ENCODE peak calls at places on chromosomes 4 and X, in five cellular contexts. One of them, this sample, is unnamed.

GRCh38 chr4:27666943-27667342 is 806.3 kb downstream of the STIM2 start:
- DNase-seq in hypothalamus: no peak
- DNase-seq in NCI-H1092 treated with DMSO at 0.1 percent for 48 hours: peak
- DNase-seq in PC-3: peak
- DNase-seq in stimulated activated CD4-positive, alpha-beta T cell treated with anti-CD3 and anti-CD28 coated beads, TNF-alpha, amount 100 ng/mL, for 4 hours: no peak
- DNase-seq in this sample: no peak

GRCh38 chr4:141301216-141301615 is 80.5 kb downstream of the ZNF330 start:
- DNase-seq in NCI-H1092 treated with DMSO at 0.1 percent for 48 hours: no peak
- DNase-seq in stimulated activated CD4-positive, alpha-beta T cell treated with anti-CD3 and anti-CD28 coated beads, TNF-alpha, amount 100 ng/mL, for 4 hours: no peak
- DNase-seq in hypothalamus: no peak
- DNase-seq in PC-3: no peak
- DNase-seq in this sample: no peak

GRCh38 chr4:48506716-48507115 is 16.7 kb downstream of the ZAR1 start:
- DNase-seq in PC-3: no peak
- DNase-seq in stimulated activated CD4-positive, alpha-beta T cell treated with anti-CD3 and anti-CD28 coated beads, TNF-alpha, amount 100 ng/mL, for 4 hours: no peak
- DNase-seq in hypothalamus: no peak
- DNase-seq in NCI-H1092 treated with DMSO at 0.1 percent for 48 hours: no peak
- DNase-seq in this sample: no peak

GRCh38 chr4:55393461-55394320 is 2.1 kb upstream of the TMEM165 start:
- DNase-seq in PC-3: peak
- DNase-seq in hypothalamus: no peak
- DNase-seq in NCI-H1092 treated with DMSO at 0.1 percent for 48 hours: peak
- DNase-seq in stimulated activated CD4-positive, alpha-beta T cell treated with anti-CD3 and anti-CD28 coated beads, TNF-alpha, amount 100 ng/mL, for 4 hours: no peak
- DNase-seq in this sample: peak

GRCh38 chrX:49230500-49231232 is 2.5 kb downstream of the CACNA1F start:
- DNase-seq in NCI-H1092 treated with DMSO at 0.1 percent for 48 hours: peak
- DNase-seq in stimulated activated CD4-positive, alpha-beta T cell treated with anti-CD3 and anti-CD28 coated beads, TNF-alpha, amount 100 ng/mL, for 4 hours: peak
- DNase-seq in hypothalamus: no peak
- DNase-seq in PC-3: no peak
- DNase-seq in this sample: peak

GRCh38 chrX:53682885-53683555 is 3.5 kb downstream of the HUWE1 start:
- DNase-seq in NCI-H1092 treated with DMSO at 0.1 percent for 48 hours: peak
- DNase-seq in hypothalamus: no peak
- DNase-seq in PC-3: peak
- DNase-seq in stimulated activated CD4-positive, alpha-beta T cell treated with anti-CD3 and anti-CD28 coated beads, TNF-alpha, amount 100 ng/mL, for 4 hours: no peak
- DNase-seq in this sample: peak

GRCh38 chrX:150446151-150446550 is 83.0 kb downstream of the MAMLD1 start:
- DNase-seq in stimulated activated CD4-positive, alpha-beta T cell treated with anti-CD3 and anti-CD28 coated beads, TNF-alpha, amount 100 ng/mL, for 4 hours: no peak
- DNase-seq in PC-3: no peak
- DNase-seq in hypothalamus: no peak
- DNase-seq in NCI-H1092 treated with DMSO at 0.1 percent for 48 hours: no peak
- DNase-seq in this sample: no peak

GRCh38 chr4:1788254-1788973 is 4.7 kb upstream of the FGFR3 start:
- DNase-seq in stimulated activated CD4-positive, alpha-beta T cell treated with anti-CD3 and anti-CD28 coated beads, TNF-alpha, amount 100 ng/mL, for 4 hours: no peak
- DNase-seq in PC-3: no peak
- DNase-seq in hypothalamus: no peak
- DNase-seq in NCI-H1092 treated with DMSO at 0.1 percent for 48 hours: no peak
- DNase-seq in this sample: no peak

GRCh38 chrX:72028701-72029470 is 102.8 kb downstream of the RTL5 start:
- DNase-seq in stimulated activated CD4-positive, alpha-beta T cell treated with anti-CD3 and anti-CD28 coated beads, TNF-alpha, amount 100 ng/mL, for 4 hours: no peak
- DNase-seq in PC-3: no peak
- DNase-seq in hypothalamus: no peak
- DNase-seq in NCI-H1092 treated with DMSO at 0.1 percent for 48 hours: no peak
- DNase-seq in this sample: no peak

GRCh38 chrX:46574337-46574940 is 874 bp downstream of the CHST7 start:
- DNase-seq in hypothalamus: no peak
- DNase-seq in NCI-H1092 treated with DMSO at 0.1 percent for 48 hours: no peak
- DNase-seq in stimulated activated CD4-positive, alpha-beta T cell treated with anti-CD3 and anti-CD28 coated beads, TNF-alpha, amount 100 ng/mL, for 4 hours: no peak
- DNase-seq in PC-3: no peak
- DNase-seq in this sample: no peak

GRCh38 chr4:15756361-15756861 is 21.7 kb upstream of the CD38 start:
- DNase-seq in NCI-H1092 treated with DMSO at 0.1 percent for 48 hours: no peak
- DNase-seq in stimulated activated CD4-positive, alpha-beta T cell treated with anti-CD3 and anti-CD28 coated beads, TNF-alpha, amount 100 ng/mL, for 4 hours: peak
- DNase-seq in PC-3: peak
- DNase-seq in hypothalamus: no peak
- DNase-seq in this sample: no peak

GRCh38 chrX:23699636-23700194 is 32.4 kb downstream of the PRDX4 start:
- DNase-seq in NCI-H1092 treated with DMSO at 0.1 percent for 48 hours: no peak
- DNase-seq in hypothalamus: no peak
- DNase-seq in stimulated activated CD4-positive, alpha-beta T cell treated with anti-CD3 and anti-CD28 coated beads, TNF-alpha, amount 100 ng/mL, for 4 hours: no peak
- DNase-seq in PC-3: no peak
- DNase-seq in this sample: no peak

GRCh38 chr4:137994858-137995257 is 247.3 kb downstream of the SLC7A11 start:
- DNase-seq in hypothalamus: no peak
- DNase-seq in NCI-H1092 treated with DMSO at 0.1 percent for 48 hours: no peak
- DNase-seq in stimulated activated CD4-positive, alpha-beta T cell treated with anti-CD3 and anti-CD28 coated beads, TNF-alpha, amount 100 ng/mL, for 4 hours: no peak
- DNase-seq in PC-3: no peak
- DNase-seq in this sample: no peak

GRCh38 chr4:26088433-26088928 is 174.5 kb downstream of the SMIM20 start:
- DNase-seq in stimulated activated CD4-positive, alpha-beta T cell treated with anti-CD3 and anti-CD28 coated beads, TNF-alpha, amount 100 ng/mL, for 4 hours: no peak
- DNase-seq in NCI-H1092 treated with DMSO at 0.1 percent for 48 hours: no peak
- DNase-seq in PC-3: peak
- DNase-seq in hypothalamus: no peak
- DNase-seq in this sample: peak

GRCh38 chrX:115229337-115229991 is 4.4 kb downstream of the LRCH2 start:
- DNase-seq in stimulated activated CD4-positive, alpha-beta T cell treated with anti-CD3 and anti-CD28 coated beads, TNF-alpha, amount 100 ng/mL, for 4 hours: no peak
- DNase-seq in hypothalamus: no peak
- DNase-seq in PC-3: no peak
- DNase-seq in NCI-H1092 treated with DMSO at 0.1 percent for 48 hours: no peak
- DNase-seq in this sample: no peak

GRCh38 chrX:154084449-154085300 is 12.8 kb downstream of the MECP2 start:
- DNase-seq in hypothalamus: no peak
- DNase-seq in NCI-H1092 treated with DMSO at 0.1 percent for 48 hours: no peak
- DNase-seq in PC-3: no peak
- DNase-seq in stimulated activated CD4-positive, alpha-beta T cell treated with anti-CD3 and anti-CD28 coated beads, TNF-alpha, amount 100 ng/mL, for 4 hours: no peak
- DNase-seq in this sample: no peak

GRCh38 chr4:7625073-7625472 is 190.3 kb upstream of the PSAPL1 start:
- DNase-seq in PC-3: peak
- DNase-seq in NCI-H1092 treated with DMSO at 0.1 percent for 48 hours: peak
- DNase-seq in hypothalamus: no peak
- DNase-seq in stimulated activated CD4-positive, alpha-beta T cell treated with anti-CD3 and anti-CD28 coated beads, TNF-alpha, amount 100 ng/mL, for 4 hours: no peak
- DNase-seq in this sample: peak

GRCh38 chr4:2787230-2788100 is 5.4 kb upstream of the SH3BP2 start:
- DNase-seq in NCI-H1092 treated with DMSO at 0.1 percent for 48 hours: no peak
- DNase-seq in hypothalamus: no peak
- DNase-seq in stimulated activated CD4-positive, alpha-beta T cell treated with anti-CD3 and anti-CD28 coated beads, TNF-alpha, amount 100 ng/mL, for 4 hours: peak
- DNase-seq in PC-3: no peak
- DNase-seq in this sample: no peak

GRCh38 chrX:132059973-132060540 is 37.0 kb downstream of the STK26 start:
- DNase-seq in PC-3: peak
- DNase-seq in stimulated activated CD4-positive, alpha-beta T cell treated with anti-CD3 and anti-CD28 coated beads, TNF-alpha, amount 100 ng/mL, for 4 hours: no peak
- DNase-seq in hypothalamus: no peak
- DNase-seq in NCI-H1092 treated with DMSO at 0.1 percent for 48 hours: no peak
- DNase-seq in this sample: no peak

GRCh38 chr4:101938836-101939235 is 148.3 kb downstream of the BANK1 start:
- DNase-seq in PC-3: no peak
- DNase-seq in hypothalamus: no peak
- DNase-seq in stimulated activated CD4-positive, alpha-beta T cell treated with anti-CD3 and anti-CD28 coated beads, TNF-alpha, amount 100 ng/mL, for 4 hours: no peak
- DNase-seq in NCI-H1092 treated with DMSO at 0.1 percent for 48 hours: no peak
- DNase-seq in this sample: no peak

GRCh38 chr4:180913750-180914149 is 1329.5 kb upstream of the TENM3 start:
- DNase-seq in PC-3: peak
- DNase-seq in hypothalamus: no peak
- DNase-seq in stimulated activated CD4-positive, alpha-beta T cell treated with anti-CD3 and anti-CD28 coated beads, TNF-alpha, amount 100 ng/mL, for 4 hours: no peak
- DNase-seq in NCI-H1092 treated with DMSO at 0.1 percent for 48 hours: no peak
- DNase-seq in this sample: no peak

GRCh38 chrX:30364229-30364628 is 55.0 kb upstream of the NR0B1 start:
- DNase-seq in PC-3: no peak
- DNase-seq in stimulated activated CD4-positive, alpha-beta T cell treated with anti-CD3 and anti-CD28 coated beads, TNF-alpha, amount 100 ng/mL, for 4 hours: no peak
- DNase-seq in NCI-H1092 treated with DMSO at 0.1 percent for 48 hours: peak
- DNase-seq in hypothalamus: no peak
- DNase-seq in this sample: peak

GRCh38 chrX:33086886-33087285 is 124.5 kb downstream of the DMD start:
- DNase-seq in PC-3: no peak
- DNase-seq in stimulated activated CD4-positive, alpha-beta T cell treated with anti-CD3 and anti-CD28 coated beads, TNF-alpha, amount 100 ng/mL, for 4 hours: no peak
- DNase-seq in NCI-H1092 treated with DMSO at 0.1 percent for 48 hours: no peak
- DNase-seq in hypothalamus: no peak
- DNase-seq in this sample: no peak

GRCh38 chr4:38516194-38516593 is 147.8 kb upstream of the KLF3 start:
- DNase-seq in stimulated activated CD4-positive, alpha-beta T cell treated with anti-CD3 and anti-CD28 coated beads, TNF-alpha, amount 100 ng/mL, for 4 hours: no peak
- DNase-seq in NCI-H1092 treated with DMSO at 0.1 percent for 48 hours: no peak
- DNase-seq in hypothalamus: no peak
- DNase-seq in PC-3: no peak
- DNase-seq in this sample: no peak

GRCh38 chr4:188023682-188024081 is 28.1 kb downstream of the ZFP42 start:
- DNase-seq in stimulated activated CD4-positive, alpha-beta T cell treated with anti-CD3 and anti-CD28 coated beads, TNF-alpha, amount 100 ng/mL, for 4 hours: no peak
- DNase-seq in NCI-H1092 treated with DMSO at 0.1 percent for 48 hours: no peak
- DNase-seq in PC-3: peak
- DNase-seq in hypothalamus: no peak
- DNase-seq in this sample: no peak

GRCh38 chr4:138341739-138342415 is 99.7 kb upstream of the SLC7A11 start:
- DNase-seq in hypothalamus: no peak
- DNase-seq in PC-3: no peak
- DNase-seq in NCI-H1092 treated with DMSO at 0.1 percent for 48 hours: no peak
- DNase-seq in stimulated activated CD4-positive, alpha-beta T cell treated with anti-CD3 and anti-CD28 coated beads, TNF-alpha, amount 100 ng/mL, for 4 hours: no peak
- DNase-seq in this sample: no peak

GRCh38 chr4:173360587-173361221 is 10.1 kb upstream of the SAP30 start:
- DNase-seq in PC-3: peak
- DNase-seq in hypothalamus: no peak
- DNase-seq in stimulated activated CD4-positive, alpha-beta T cell treated with anti-CD3 and anti-CD28 coated beads, TNF-alpha, amount 100 ng/mL, for 4 hours: no peak
- DNase-seq in NCI-H1092 treated with DMSO at 0.1 percent for 48 hours: peak
- DNase-seq in this sample: no peak

GRCh38 chrX:143635915-143636314 is at the start of gene SLITRK4:
- DNase-seq in stimulated activated CD4-positive, alpha-beta T cell treated with anti-CD3 and anti-CD28 coated beads, TNF-alpha, amount 100 ng/mL, for 4 hours: no peak
- DNase-seq in PC-3: peak
- DNase-seq in NCI-H1092 treated with DMSO at 0.1 percent for 48 hours: no peak
- DNase-seq in hypothalamus: no peak
- DNase-seq in this sample: no peak

GRCh38 chr4:72895408-72895807 is 174.1 kb downstream of the COX18 start:
- DNase-seq in NCI-H1092 treated with DMSO at 0.1 percent for 48 hours: no peak
- DNase-seq in stimulated activated CD4-positive, alpha-beta T cell treated with anti-CD3 and anti-CD28 coated beads, TNF-alpha, amount 100 ng/mL, for 4 hours: no peak
- DNase-seq in PC-3: no peak
- DNase-seq in hypothalamus: no peak
- DNase-seq in this sample: no peak

GRCh38 chr4:173556398-173557131 is 26.5 kb upstream of the HAND2 start:
- DNase-seq in stimulated activated CD4-positive, alpha-beta T cell treated with anti-CD3 and anti-CD28 coated beads, TNF-alpha, amount 100 ng/mL, for 4 hours: no peak
- DNase-seq in NCI-H1092 treated with DMSO at 0.1 percent for 48 hours: no peak
- DNase-seq in PC-3: no peak
- DNase-seq in hypothalamus: no peak
- DNase-seq in this sample: no peak

GRCh38 chr4:108007984-108008383 is 18.3 kb downstream of the HADH start:
- DNase-seq in PC-3: no peak
- DNase-seq in NCI-H1092 treated with DMSO at 0.1 percent for 48 hours: no peak
- DNase-seq in stimulated activated CD4-positive, alpha-beta T cell treated with anti-CD3 and anti-CD28 coated beads, TNF-alpha, amount 100 ng/mL, for 4 hours: no peak
- DNase-seq in hypothalamus: no peak
- DNase-seq in this sample: no peak

This sample was measured in NCI-H2029.